ENCODE peak calls at places on chromosomes 5 and 9, in ten cellular contexts. S is HepG2, I is heart left ventricle, P is A549, F is endothelial cell of umbilical vein, A is IMR-90, Q is vagina, H is body of pancreas, R is suprapubic skin, T is prostate gland. Y is an unnamed sample. For H3K4me1, the result is how much of the 10 kb centered on the place peaks cover.

GRCh38 chr5:148690945-148691344 is 36.6 kb upstream of the HTR4 start:
- DNase-seq in T (no peak), F (no peak), H (no peak), A (no peak), Q (no peak), S (no peak), I (no peak), P (no peak), R (no peak), Y (no peak)

GRCh38 chr5:150789943-150790611 is 11.5 kb downstream of the SMIM3 start:
- DNase-seq in A (peak), R (no peak), H (peak), F (peak), Q (no peak), I (peak), P (no peak), T (peak), S (no peak), Y (peak)

GRCh38 chr9:6943293-6943692 is 185.5 kb downstream of the KDM4C start:
- DNase-seq in A (no peak), F (no peak), I (no peak), T (no peak), P (no peak), R (no peak), S (no peak), Q (no peak), H (no peak), Y (no peak)

GRCh38 chr5:177369050-177369912 is 11.6 kb downstream of the RGS14 start:
- DNase-seq in F (peak), I (no peak), H (peak), R (no peak), A (no peak), P (peak), Q (no peak), T (no peak), S (no peak), Y (no peak)

GRCh38 chr9:89872913-89873707 is 268.3 kb downstream of the GADD45G start:
- DNase-seq in R (peak), H (no peak), I (peak), P (no peak), A (no peak), F (no peak), S (no peak), T (no peak), Q (peak), Y (peak)

GRCh38 chr5:122924719-122925395 is 79.4 kb downstream of the SNX24 start:
- DNase-seq in P (no peak), H (no peak), A (no peak), Q (no peak), I (no peak), S (no peak), R (no peak), F (no peak), T (no peak), Y (no peak)

GRCh38 chr5:140672455-140673186 is 755 bp downstream of the DND1 start:
- DNase-seq in P (no peak), F (peak), A (no peak), T (no peak), Q (no peak), H (peak), I (peak), R (no peak), S (no peak), Y (peak)

GRCh38 chr9:655875-656274 is 185.6 kb upstream of the DMRT1 start:
- DNase-seq in A (no peak), F (no peak), P (no peak), R (no peak), H (peak), T (peak), Q (no peak), S (no peak), I (peak), Y (peak)

GRCh38 chr9:34550016-34550680 is 27.4 kb upstream of the ENHO start:
- DNase-seq in R (no peak), F (no peak), A (no peak), Q (no peak), S (no peak), T (no peak), H (no peak), I (no peak), P (no peak), Y (no peak)

GRCh38 chr9:71685394-71685793 is 82.9 kb downstream of the CEMIP2 start:
- DNase-seq in S (no peak), T (no peak), I (no peak), Q (no peak), A (peak), H (no peak), R (no peak), P (no peak), F (peak), Y (no peak)

GRCh38 chr9:105243015-105243686 is 1.3 kb upstream of the SLC44A1 start:
- DNase-seq in Q (no peak), A (peak), T (no peak), S (no peak), I (no peak), P (no peak), R (no peak), F (peak), H (no peak), Y (no peak)
- H3K4me3 ChIP-seq in Q (peak), A (no peak), T (no peak), S (no peak), I (peak), P (no peak), R (no peak), F (no peak), H (no peak), Y (no peak)

GRCh38 chr5:68286612-68286912 is 71.0 kb downstream of the PIK3R1 start:
- DNase-seq in R (no peak), S (no peak), H (no peak), T (no peak), F (no peak), P (no peak), I (no peak), Q (no peak), A (no peak), Y (no peak)

GRCh38 chr5:68287631-68287975 is 72.0 kb downstream of the PIK3R1 start:
- DNase-seq in A (no peak), I (no peak), H (no peak), Q (no peak), F (no peak), S (no peak), T (no peak), R (no peak), P (no peak), Y (no peak)

GRCh38 chr5:68289576-68289975 is 74.0 kb downstream of the PIK3R1 start:
- DNase-seq in F (no peak), A (no peak), S (no peak), Q (no peak), T (no peak), H (no peak), I (no peak), P (no peak), R (no peak), Y (no peak)

GRCh38 chr5:68288756-68289134 is 73.2 kb downstream of the PIK3R1 start:
- DNase-seq in T (peak), H (peak), S (no peak), R (no peak), F (no peak), Q (no peak), P (no peak), I (peak), A (no peak), Y (peak)

GRCh38 chr5:68287976-68288755 is 72.6 kb downstream of the PIK3R1 start:
- DNase-seq in I (peak), T (peak), R (no peak), S (peak), Q (no peak), F (peak), A (peak), P (peak), H (peak), Y (peak)
- H3K4me1 ChIP-seq in I (half or more), T (under half), R (half or more), S (half or more), Q (half or more), F (under half), A (under half), P (half or more), H (half or more), Y (half or more)

GRCh38 chr9:32550609-32551490 is 1.3 kb upstream of the SMIM27 start:
- DNase-seq in I (peak), T (peak), R (peak), A (peak), F (peak), Q (peak), P (peak), S (peak), H (peak), Y (peak)
- TF ChIP-seq POLR2A in I (no peak), T (peak), R (no peak), A (peak), F (no peak), Q (no peak), P (no peak), S (peak), H (peak), Y (no peak)

GRCh38 chr9:129628709-129629108 is 2.7 kb downstream of the NTMT1 start:
- DNase-seq in F (no peak), R (no peak), Q (no peak), P (no peak), I (no peak), S (no peak), H (no peak), A (no peak), T (no peak), Y (no peak)
- H3K4me3 ChIP-seq in F (no peak), R (no peak), Q (no peak), P (no peak), I (no peak), S (no peak), H (no peak), A (no peak), T (no peak), Y (no peak)

Y was measured in adrenal gland.